ENCODE peak calls at places on chromosomes 13 and 19, in six cellular contexts. D is K562, X is upper lobe of left lung, U is tibial nerve, J is suprapubic skin, K is transverse colon. Y is an unnamed sample.

GRCh38 chr19:32041681-32042292 is 303.6 kb upstream of the ZNF507 start:
- DNase-seq in X (peak; percentile 41), K (peak; percentile 40), D (peak; percentile 59), J (no peak), U (no peak), Y (no peak)

GRCh38 chr19:55600336-55601028 is 394 bp downstream of the ZNF524 start:
- DNase-seq in X (no peak), U (no peak), K (no peak), J (no peak), D (no peak), Y (no peak)

GRCh38 chr13:33186851-33187250 is 98.7 kb downstream of the STARD13 start:
- DNase-seq in X (no peak), K (no peak), U (no peak), D (no peak), J (no peak), Y (no peak)

GRCh38 chr19:42081584-42082258 is 5.8 kb downstream of the ZNF574 start:
- DNase-seq in U (no peak), X (no peak), K (no peak), D (no peak), J (no peak), Y (no peak)

GRCh38 chr13:106561551-106562170 is 6.3 kb downstream of the ARGLU1 start:
- DNase-seq in J (no peak), D (no peak), K (no peak), X (no peak), U (no peak), Y (no peak)

GRCh38 chr19:58562126-58563033 is 4.0 kb upstream of the UBE2M start:
- DNase-seq in U (no peak), X (peak; percentile 90), K (no peak), J (no peak), D (no peak), Y (no peak)

GRCh38 chr13:58025821-58026220 is 394.3 kb downstream of the PCDH17 start:
- DNase-seq in D (no peak), X (no peak), U (no peak), K (no peak), J (no peak), Y (no peak)

GRCh38 chr19:45469835-45470146 is 2.0 kb downstream of the FOSB start:
- DNase-seq in U (peak; percentile 86), X (peak; percentile 80), J (no peak), D (peak; percentile 95), K (peak; percentile 93), Y (no peak)

GRCh38 chr13:84470528-84470927 is 588.3 kb upstream of the SLITRK1 start:
- DNase-seq in J (no peak), K (no peak), U (no peak), X (no peak), D (no peak), Y (no peak)

GRCh38 chr19:17873661-17874422 is 2.1 kb downstream of the SLC5A5 start:
- DNase-seq in D (peak; percentile 95), K (peak; percentile 53), U (no peak), X (peak; percentile 87), J (no peak), Y (no peak)

GRCh38 chr13:100899720-100900316 is 225.2 kb upstream of the TMTC4 start:
- DNase-seq in J (no peak), U (no peak), X (no peak), D (no peak), K (no peak), Y (no peak)

GRCh38 chr13:32117696-32118095 is 86.1 kb downstream of the FRY start:
- DNase-seq in X (no peak), U (no peak), J (no peak), D (no peak), K (no peak), Y (no peak)

GRCh38 chr13:79485014-79485441 is 4.1 kb downstream of the NDFIP2 start:
- DNase-seq in J (no peak), K (peak; percentile 56), X (no peak), U (no peak), D (no peak), Y (no peak)

GRCh38 chr13:113643593-113643992 is 14.4 kb downstream of the ATP4B start:
- DNase-seq in U (no peak), J (no peak), D (no peak), X (no peak), K (no peak), Y (no peak)

GRCh38 chr13:97226788-97227627 is 4.9 kb downstream of the MBNL2 start:
- DNase-seq in J (no peak), D (peak; percentile 62), X (no peak), U (no peak), K (peak; percentile 64), Y (no peak)

GRCh38 chr19:15424121-15424520 is 5.3 kb upstream of the AKAP8L start:
- DNase-seq in D (no peak), J (no peak), X (peak; percentile 44), K (no peak), U (no peak), Y (no peak)

GRCh38 chr19:4622695-4623421 is 16.5 kb upstream of the TNFAIP8L1 start:
- DNase-seq in X (no peak), J (no peak), U (no peak), D (peak; percentile 84), K (no peak), Y (no peak)

GRCh38 chr13:40383132-40383531 is 283.3 kb downstream of the FOXO1 start:
- DNase-seq in X (peak; percentile 53), U (no peak), K (no peak), D (no peak), J (no peak), Y (no peak)

GRCh38 chr13:95564948-95565347 is 12.4 kb downstream of the CLDN10 start:
- DNase-seq in J (no peak), K (no peak), U (no peak), D (no peak), X (no peak), Y (no peak)

GRCh38 chr19:47057328-47057727 is 8.9 kb upstream of the TMEM160 start:
- DNase-seq in U (no peak), J (no peak), K (no peak), X (no peak), D (no peak), Y (no peak)

GRCh38 chr19:2249010-2249866 is at the start of gene AMH:
- DNase-seq in U (no peak), D (no peak), X (peak; percentile 78), K (no peak), J (no peak), Y (no peak)
- H3K27me3 ChIP-seq in U (no peaks in the 10 kb centered on the region), D (no peaks in the 10 kb centered on the region), X (peaks cover 43% of the 10 kb centered on the region), K (peaks cover 53% of the 10 kb centered on the region), J (peaks cover 51% of the 10 kb centered on the region), Y (peaks cover 36% of the 10 kb centered on the region)

GRCh38 chr13:52617070-52618060 is 24.9 kb upstream of the HNRNPA1L2 start:
- DNase-seq in X (peak; percentile 92), U (peak; percentile 45), J (peak; percentile 88), K (peak; percentile 87), D (peak; percentile 83), Y (peak; percentile 93)
- TF ChIP-seq EP300 in X (no peak), U (no peak), J (no peak), K (no peak), D (peak; percentile 14), Y (no peak)

GRCh38 chr19:1492474-1493006 is 1.6 kb downstream of the REEP6 start:
- DNase-seq in D (peak; percentile 19), J (peak; percentile 74), X (peak; percentile 61), U (no peak), K (no peak), Y (no peak)
- H3K4me3 ChIP-seq in D (peak overlapping the region; percentile 67), J (no peak overlapping the region), X (no peak overlapping the region), U (no peak overlapping the region), K (no peak overlapping the region), Y (no peak overlapping the region)

GRCh38 chr13:104385409-104385808 is 1319.2 kb upstream of the SLC10A2 start:
- DNase-seq in U (no peak), D (no peak), K (no peak), X (no peak), J (no peak), Y (no peak)
- H3K27me3 ChIP-seq in U (no peaks in the 10 kb centered on the region), D (no peaks in the 10 kb centered on the region), K (no peaks in the 10 kb centered on the region), X (no peaks in the 10 kb centered on the region), J (no peaks in the 10 kb centered on the region), Y (no peaks in the 10 kb centered on the region)

DNA sequence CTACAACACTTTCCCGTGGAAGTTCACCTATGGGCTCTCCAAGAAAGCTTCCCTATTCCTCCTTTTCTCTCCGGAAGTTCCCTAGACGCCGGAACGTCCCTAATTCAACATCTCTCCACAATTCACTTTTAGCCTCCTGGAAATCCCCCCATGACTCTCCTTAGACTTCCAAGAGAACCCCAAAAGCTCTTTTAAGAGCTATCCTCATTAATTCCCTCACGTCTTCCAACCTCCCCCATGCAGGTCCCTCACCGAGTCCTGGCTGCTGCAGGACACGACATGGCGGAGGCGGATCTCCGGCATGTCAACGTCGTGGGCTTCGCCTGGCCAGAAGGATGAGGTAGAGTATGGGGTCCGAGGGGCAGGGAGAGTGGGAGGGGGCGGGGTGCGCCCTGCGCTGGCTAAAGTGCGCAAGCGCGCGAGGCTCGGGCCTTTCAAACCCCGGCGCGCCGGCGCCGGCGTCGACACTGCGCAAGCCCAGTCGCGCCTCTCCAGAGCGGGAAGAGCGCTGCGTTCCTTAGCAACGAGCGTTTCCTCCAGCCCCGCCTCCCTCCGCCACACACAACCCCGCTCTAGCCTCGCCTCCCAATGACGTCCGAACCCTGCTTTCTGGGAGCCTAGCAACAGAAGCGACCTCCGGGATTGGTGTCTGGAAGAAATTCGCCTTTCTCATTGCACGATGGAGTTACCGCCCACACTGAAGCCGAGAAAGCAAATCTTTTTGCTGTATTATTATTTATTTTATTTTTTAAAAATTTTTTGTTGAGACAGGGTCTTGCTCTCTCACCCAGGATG is at the start of the genes PINLYP and XRCC1:
- DNase-seq in U (peak; percentile 95), K (peak; percentile 98), X (peak; percentile 99), J (peak; percentile 98), D (peak; percentile 96), Y (peak; percentile 99)
- TF ChIP-seq EP300 in U (peak; percentile 99), K (no peak), X (no peak), J (no peak), D (no peak), Y (no peak)

DNA sequence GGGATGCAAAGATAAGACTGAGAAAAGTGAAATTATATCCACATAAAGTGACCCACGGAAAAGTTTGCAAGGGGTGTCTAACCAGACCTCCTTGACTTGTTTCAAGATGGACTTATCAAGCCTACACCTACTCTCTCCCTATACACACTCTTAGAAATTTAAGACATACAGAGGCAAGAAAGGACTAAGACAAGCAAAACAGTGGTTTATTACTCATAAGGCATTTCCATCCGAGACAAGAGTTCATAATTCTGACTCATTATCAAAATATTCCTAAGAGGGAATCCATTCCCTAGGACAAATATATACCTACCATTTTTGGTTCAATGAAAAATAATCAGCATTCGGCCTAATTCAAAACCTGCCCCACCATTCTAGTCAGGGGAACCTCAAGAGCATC is 232.6 kb upstream of the GPC6 start:
- DNase-seq in U (no peak), D (no peak), J (no peak), X (no peak), K (no peak), Y (no peak)
- H3K4me3 ChIP-seq in U (no peak overlapping the region), D (no peak overlapping the region), J (no peak overlapping the region), X (no peak overlapping the region), K (no peak overlapping the region), Y (no peak overlapping the region)

GRCh38 chr13:20270163-20270865 is 38.2 kb upstream of the GJB6 start:
- DNase-seq in D (no peak), J (no peak), X (no peak), U (no peak), K (no peak), Y (peak; percentile 66)
- H3K27me3 ChIP-seq in D (peaks cover 2% of the 10 kb centered on the region), J (peaks cover 2% of the 10 kb centered on the region), X (no peaks in the 10 kb centered on the region), U (no peaks in the 10 kb centered on the region), K (no peaks in the 10 kb centered on the region), Y (peaks cover 27% of the 10 kb centered on the region)

Y was measured in esophagus muscularis mucosa.